ENCODE peak calls at places on chromosomes 6 and 20, in six cellular contexts. H is endothelial cell of umbilical vein, S is Panc1, D is spleen, N is transverse colon, L is stomach. R is an unnamed sample.

GRCh38 chr6:16206595-16207037 is 31.8 kb upstream of the GMPR start:
- DNase-seq in H (peak; percentile 90), S (peak; percentile 75), D (no peak), N (peak; percentile 64), L (peak; percentile 67), R (no peak)

GRCh38 chr6:30211306-30211705 is 1.9 kb downstream of the TRIM26 start:
- DNase-seq in H (no peak), S (no peak), D (no peak), N (no peak), L (no peak), R (no peak)

GRCh38 chr6:19835605-19836004 is 1.6 kb upstream of the ID4 start:
- DNase-seq in H (no peak), S (no peak), D (no peak), N (no peak), L (no peak), R (no peak)

GRCh38 chr20:62739581-62740285 is 31.1 kb downstream of the NTSR1 start:
- DNase-seq in H (no peak), S (peak; percentile 20), D (peak; percentile 89), N (peak; percentile 67), L (no peak), R (peak; percentile 34)

GRCh38 chr6:2977799-2978558 is 6.6 kb upstream of the SERPINB6 start:
- DNase-seq in H (no peak), S (no peak), D (no peak), N (no peak), L (no peak), R (peak; percentile 12)

GRCh38 chr6:53928641-53929339 is 134.0 kb downstream of the LRRC1 start:
- DNase-seq in H (peak; percentile 94), S (no peak), D (no peak), N (no peak), L (no peak), R (no peak)

GRCh38 chr20:37282558-37282957 is 6.9 kb upstream of the MANBAL start:
- DNase-seq in H (no peak), S (no peak), D (no peak), N (peak; percentile 19), L (no peak), R (no peak)

GRCh38 chr6:37131104-37131959 is 38.6 kb upstream of the PIM1 start:
- DNase-seq in H (peak; percentile 52), S (no peak), D (no peak), N (peak; percentile 70), L (peak; percentile 58), R (no peak)

GRCh38 chr6:169454872-169455204 is 201.2 kb upstream of the THBS2 start:
- DNase-seq in H (no peak), S (no peak), D (no peak), N (no peak), L (no peak), R (no peak)
- TF ChIP-seq POLR2AphosphoS5 in H (no peak), S (no peak), D (no peak), N (no peak), L (no peak), R (no peak)

GRCh38 chr6:40474937-40475336 is 112.2 kb downstream of the LRFN2 start:
- DNase-seq in H (no peak), S (no peak), D (no peak), N (no peak), L (no peak), R (no peak)
- TF ChIP-seq CTCF in H (no peak), S (no peak), D (no peak), N (no peak), L (no peak), R (no peak)

GRCh38 chr20:35917077-35917476 is 37.2 kb downstream of the SCAND1 start:
- DNase-seq in H (no peak), S (no peak), D (no peak), N (no peak), L (no peak), R (no peak)
- H3K36me3 ChIP-seq in H (peaks cover 21% of the 10 kb centered on the region), S (peaks cover 17% of the 10 kb centered on the region), D (peaks cover 100% of the 10 kb centered on the region), N (no peaks in the 10 kb centered on the region), L (peaks cover 96% of the 10 kb centered on the region), R (peaks cover 8% of the 10 kb centered on the region)

DNA sequence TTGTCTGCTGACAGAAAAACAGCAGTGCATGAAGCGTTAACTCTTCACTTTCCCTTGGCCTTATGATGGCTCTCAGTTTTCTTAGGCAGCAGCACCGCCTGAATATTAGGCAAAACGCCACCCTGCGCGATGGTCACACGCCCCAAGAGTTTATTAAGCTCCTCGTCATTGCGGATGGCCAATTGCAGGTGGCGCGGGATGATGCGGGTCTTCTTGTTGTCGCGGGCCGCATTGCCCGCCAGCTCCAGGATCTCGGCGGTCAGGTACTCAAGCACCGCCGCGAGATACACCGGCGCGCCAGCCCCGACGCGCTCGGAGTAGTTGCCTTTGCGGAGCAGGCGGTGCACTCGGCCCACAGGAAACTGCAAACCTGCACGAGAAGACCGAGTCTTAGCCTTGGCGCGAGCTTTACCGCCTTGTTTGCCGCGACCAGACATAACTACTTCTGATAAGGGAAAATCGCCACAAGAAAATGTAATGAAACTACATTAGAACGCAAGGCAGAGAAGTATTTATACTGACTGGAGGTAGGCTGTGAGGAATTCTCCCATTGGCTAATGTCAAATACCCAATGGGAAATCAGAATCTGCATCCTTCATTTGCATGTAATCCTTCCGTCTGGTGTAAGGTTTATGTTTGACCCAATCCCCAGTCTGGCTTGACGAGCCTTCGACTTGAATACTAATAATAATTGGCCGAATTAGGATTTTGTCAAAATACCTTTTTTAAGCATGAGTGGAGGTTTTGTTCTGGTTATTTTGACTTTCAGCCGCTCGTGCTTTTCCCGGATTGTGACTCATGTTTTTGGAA is 53.9 kb upstream of the HFE start:
- DNase-seq in H (peak; percentile 97), S (peak; percentile 93), D (peak; percentile 94), N (peak; percentile 62), L (peak; percentile 68), R (no peak)
- TF ChIP-seq POLR2AphosphoS5 in H (peak; percentile 72), S (peak; percentile 95), D (peak; percentile 99), N (peak; percentile 100), L (peak; percentile 65), R (peak; percentile 93)

R was measured in breast epithelium.